ENCODE peak calls at places on chromosomes 7 and 10, in four cellular contexts. P, M, I and K are unnamed samples.

GRCh38 chr10:23525406-23525805 is 86.5 kb downstream of the OTUD1 start:
- DNase-seq in P (no peak), M (no peak), I (no peak), K (peak)

GRCh38 chr10:62732841-62733653 is 71.5 kb upstream of the ADO start:
- DNase-seq in P (no peak), M (no peak), I (no peak), K (no peak)

GRCh38 chr7:87474533-87475358 is 734 bp downstream of the ABCB4 start:
- DNase-seq in P (peak), M (no peak), I (no peak), K (no peak)

GRCh38 chr7:149459540-149460433 is 1.1 kb downstream of the ZNF777 start:
- DNase-seq in P (peak), M (no peak), I (peak), K (no peak)

GRCh38 chr7:142357953-142358520 is 100.2 kb upstream of the PRSS58 start:
- DNase-seq in P (peak), M (peak), I (peak), K (peak)

GRCh38 chr10:78991187-78991586 is 77.6 kb upstream of the ZMIZ1 start:
- DNase-seq in P (no peak), M (no peak), I (no peak), K (no peak)

GRCh38 chr10:90321132-90321816 is 536.6 kb downstream of the HTR7 start:
- DNase-seq in P (no peak), M (no peak), I (no peak), K (no peak)

GRCh38 chr10:29181936-29182335 is 106.9 kb upstream of the LYZL1 start:
- DNase-seq in P (no peak), M (no peak), I (no peak), K (no peak)

GRCh38 chr7:47580811-47581331 is 1.0 kb downstream of the TNS3 start:
- DNase-seq in P (no peak), M (no peak), I (no peak), K (peak)

GRCh38 chr7:25823571-25823970 is 328.4 kb upstream of the NFE2L3 start:
- DNase-seq in P (no peak), M (no peak), I (no peak), K (no peak)

GRCh38 chr10:95605163-95605562 is 44.0 kb upstream of the SORBS1 start:
- DNase-seq in P (no peak), M (no peak), I (no peak), K (no peak)

GRCh38 chr10:103780242-103781149 is 74.9 kb downstream of the SH3PXD2A start:
- DNase-seq in P (no peak), M (no peak), I (no peak), K (no peak)

GRCh38 chr10:109882251-109883057 is 40.9 kb downstream of the XPNPEP1 start:
- DNase-seq in P (no peak), M (no peak), I (no peak), K (no peak)

GRCh38 chr10:124719213-124719851 is 24.8 kb downstream of the FAM53B start:
- DNase-seq in P (no peak), M (no peak), I (no peak), K (no peak)

GRCh38 chr7:55127622-55128081 is 108.8 kb downstream of the EGFR start:
- DNase-seq in P (peak), M (no peak), I (no peak), K (no peak)

GRCh38 chr10:75932921-75933320 is 501.5 kb downstream of the LRMDA start:
- DNase-seq in P (no peak), M (no peak), I (no peak), K (no peak)

GRCh38 chr7:2934211-2934731 is 90.2 kb upstream of the GNA12 start:
- DNase-seq in P (no peak), M (peak), I (no peak), K (no peak)

GRCh38 chr10:106982248-106982647 is 182.3 kb downstream of the SORCS1 start:
- DNase-seq in P (no peak), M (no peak), I (no peak), K (no peak)

GRCh38 chr10:132390455-132391371 is 6.3 kb upstream of the PWWP2B start:
- DNase-seq in P (no peak), M (no peak), I (no peak), K (no peak)

GRCh38 chr7:156943091-156944041 is 6.1 kb upstream of the NOM1 start:
- DNase-seq in P (no peak), M (no peak), I (peak), K (no peak)

GRCh38 chr7:92808006-92808405 is 28.4 kb downstream of the CDK6 start:
- DNase-seq in P (no peak), M (no peak), I (no peak), K (no peak)

GRCh38 chr10:74738985-74739567 is 87.3 kb upstream of the KAT6B start:
- DNase-seq in P (no peak), M (no peak), I (no peak), K (peak)

GRCh38 chr7:98232276-98232585 is 19.8 kb downstream of the TECPR1 start:
- DNase-seq in P (no peak), M (no peak), I (peak), K (no peak)

GRCh38 chr7:4722308-4722707 is 40.2 kb downstream of the FOXK1 start:
- DNase-seq in P (no peak), M (no peak), I (no peak), K (no peak)

GRCh38 chr10:35574924-35575352 is 30.2 kb upstream of the GJD4 start:
- DNase-seq in P (no peak), M (peak), I (peak), K (no peak)

DNA sequence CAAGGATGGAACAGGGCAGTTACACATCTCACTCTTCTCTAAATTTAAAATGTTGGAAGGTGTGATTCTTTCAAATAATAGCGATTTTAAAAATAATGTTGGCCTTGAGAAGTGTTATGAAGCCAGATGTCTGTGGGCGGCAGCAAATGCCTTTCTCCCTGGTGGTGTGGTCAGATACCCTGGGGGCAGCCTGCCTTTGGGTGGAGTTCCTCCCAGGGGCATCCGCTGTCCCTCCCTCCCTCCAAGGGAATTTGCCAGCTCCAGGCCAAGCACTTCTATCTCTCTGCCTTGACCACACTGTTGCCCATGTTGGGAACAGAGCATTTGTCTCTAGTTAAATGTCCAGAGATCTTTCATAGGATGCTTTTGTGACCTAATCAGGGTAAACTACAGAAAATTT is 121.4 kb downstream of the POU6F2 start:
- DNase-seq in P (no peak), M (no peak), I (no peak), K (no peak)
- TF ChIP-seq ELF4 in P (no peak), M (no peak), I (no peak), K (no peak)

DNA sequence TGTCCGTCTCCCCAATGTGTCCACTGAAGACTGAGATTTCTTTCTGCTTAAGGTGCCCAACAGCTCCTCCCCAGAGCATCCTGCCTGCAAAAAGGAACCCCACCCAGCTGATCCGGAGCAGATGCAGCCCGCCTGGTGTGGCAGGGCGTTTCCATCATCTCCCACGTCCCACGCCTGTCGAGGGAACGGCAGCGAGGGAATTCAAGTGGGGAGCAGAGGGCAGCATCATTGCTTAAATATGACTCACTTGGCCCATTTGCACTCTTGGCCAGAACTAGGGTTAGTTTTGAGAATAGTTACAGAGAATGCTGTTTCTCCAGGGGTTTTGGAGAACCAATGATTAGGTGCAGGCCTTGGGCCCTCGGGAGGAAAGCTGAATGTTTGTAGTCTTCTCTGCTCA is 20.8 kb downstream of the VWA2 start:
- DNase-seq in P (no peak), M (no peak), I (no peak), K (no peak)
- TF ChIP-seq ELF4 in P (no peak), M (no peak), I (no peak), K (no peak)

DNA sequence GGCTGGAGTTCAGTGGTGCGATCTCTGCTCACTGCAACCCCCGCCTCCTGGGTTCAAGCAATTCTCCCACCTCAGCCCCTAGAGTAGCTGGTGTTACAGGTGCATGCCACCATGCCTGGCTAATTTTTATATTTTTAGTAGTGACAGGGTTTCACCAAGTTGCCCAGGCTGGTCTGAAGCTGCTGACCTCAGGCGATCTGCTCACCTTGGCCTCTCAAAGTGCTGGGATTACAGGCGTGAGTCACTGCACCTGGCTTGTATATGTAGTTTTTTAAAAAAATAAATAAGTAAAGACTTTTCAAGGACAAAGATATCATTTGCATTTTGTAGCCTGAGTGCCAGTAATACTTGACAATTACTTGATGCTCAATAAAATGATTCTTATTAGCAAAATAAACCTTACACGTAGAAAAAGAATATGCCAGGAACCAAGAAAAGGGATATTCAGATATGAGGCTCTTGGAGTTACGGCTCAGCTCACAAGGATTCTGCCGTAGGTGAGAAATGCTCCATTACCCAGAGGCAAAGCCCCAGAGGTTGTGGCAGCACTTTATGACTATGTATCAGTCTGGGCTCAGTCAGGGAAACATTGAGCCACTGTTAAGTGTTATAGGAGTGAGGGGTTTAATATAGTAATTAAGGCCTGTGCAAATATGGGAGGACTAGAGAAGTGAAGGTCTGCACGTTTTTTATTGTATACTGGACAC is 98.5 kb downstream of the TPST1 start:
- DNase-seq in P (no peak), M (no peak), I (no peak), K (no peak)
- TF ChIP-seq ELF4 in P (no peak), M (no peak), I (no peak), K (no peak)

GRCh38 chr7:66146701-66147100 is 32.1 kb downstream of the CRCP start:
- DNase-seq in P (no peak), M (no peak), I (no peak), K (no peak)

GRCh38 chr7:66153691-66154090 is 39.0 kb downstream of the CRCP start:
- DNase-seq in P (no peak), M (no peak), I (no peak), K (no peak)

GRCh38 chr7:66150471-66150870 is 35.8 kb downstream of the CRCP start:
- DNase-seq in P (no peak), M (no peak), I (no peak), K (peak)

GRCh38 chr7:66157060-66157459 is 42.4 kb downstream of the CRCP start:
- DNase-seq in P (no peak), M (no peak), I (no peak), K (no peak)

DNA sequence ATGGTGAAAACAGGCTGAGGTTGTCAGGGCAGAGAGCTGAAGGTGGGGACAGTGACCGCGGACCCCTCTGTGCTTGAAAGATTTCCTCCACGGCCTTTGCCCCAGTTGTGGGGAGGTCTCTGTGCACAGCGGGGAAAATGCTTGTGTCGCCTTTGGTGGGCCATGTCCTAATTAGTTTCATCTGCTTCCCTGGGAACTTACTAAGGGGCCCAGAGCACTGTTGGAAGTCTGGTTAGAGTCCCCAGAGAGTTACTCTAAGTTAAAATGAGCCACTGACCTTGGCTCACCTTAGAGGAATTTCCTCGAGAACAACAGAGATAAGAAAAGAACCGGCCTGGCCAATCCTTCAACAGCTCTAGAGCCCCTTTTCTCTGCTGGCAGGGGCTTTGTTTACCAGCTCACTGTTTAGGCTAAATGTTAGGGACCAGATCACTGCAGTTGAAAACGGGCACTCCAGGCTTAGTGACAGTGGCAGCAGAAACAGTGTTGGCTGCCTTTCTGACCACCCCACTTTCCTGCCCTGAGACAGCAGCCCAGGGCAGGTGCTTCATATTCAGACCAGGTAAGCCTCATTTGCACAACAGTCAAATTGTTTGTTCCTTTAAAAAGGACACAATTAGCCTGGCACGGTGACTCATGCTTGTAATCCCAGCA is 38.0 kb downstream of the CRCP start:
- DNase-seq in P (no peak), M (peak), I (no peak), K (no peak)
- TF ChIP-seq ELF4 in P (no peak), M (no peak), I (no peak), K (no peak)

DNA sequence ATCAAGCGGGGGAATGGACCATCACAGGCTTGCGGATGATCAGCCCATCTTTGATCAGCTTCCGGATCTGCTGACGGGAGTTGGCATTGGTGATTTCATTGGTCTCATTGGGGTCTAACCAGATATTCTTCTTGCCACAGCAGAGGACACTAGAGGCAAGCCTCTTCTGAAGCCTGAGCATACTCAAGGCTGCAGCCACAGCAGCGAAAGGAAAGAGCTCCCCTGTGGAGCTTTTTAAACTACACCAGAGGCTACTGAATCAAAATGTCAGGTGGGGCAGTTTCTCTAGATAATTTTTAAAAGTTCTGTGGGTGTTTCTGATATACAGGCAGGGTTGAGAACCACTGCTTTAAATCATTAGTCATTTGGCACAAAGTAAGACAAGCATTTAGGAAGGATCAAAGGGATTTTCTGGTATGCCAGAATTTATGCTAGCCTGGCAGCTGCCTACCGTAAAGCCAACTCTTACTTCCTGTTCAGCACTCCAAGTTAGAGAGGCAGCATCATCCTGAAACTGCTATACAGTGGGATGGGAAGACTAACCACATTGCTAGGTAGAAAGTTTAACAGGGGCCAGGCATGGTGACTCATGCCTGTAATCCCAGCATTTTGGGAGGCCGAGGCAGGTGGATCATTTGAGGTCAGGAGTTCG is 7.0 kb downstream of the NAPEPLD start:
- DNase-seq in P (no peak), M (no peak), I (no peak), K (no peak)
- TF ChIP-seq ELF4 in P (no peak), M (no peak), I (no peak), K (no peak)